ENCODE peak calls at places on chromosomes 16 and 17, in eight cellular contexts. I, H, D, A, V, C, R and L are unnamed samples.

GRCh38 chr17:39404542-39405378 is 3.3 kb upstream of the FBXL20 start:
- DNase-seq in R (no peak), C (peak), I (no peak), A (no peak), D (peak), H (no peak), V (no peak), L (no peak)

GRCh38 chr17:76538941-76539340 is 903 bp upstream of the PRCD start:
- DNase-seq in R (no peak), H (no peak), I (no peak), V (no peak), C (no peak), D (peak), A (no peak), L (no peak)

GRCh38 chr16:88815901-88816589 is 4.3 kb upstream of the APRT start:
- DNase-seq in I (no peak), D (no peak), V (peak), C (peak), A (no peak), R (peak), H (no peak), L (peak)

GRCh38 chr17:48542956-48543853 is 1.7 kb downstream of the HOXB2 start:
- DNase-seq in I (no peak), R (peak), D (peak), C (peak), V (peak), H (peak), A (no peak), L (peak)

GRCh38 chr17:75060434-75061054 is 13.5 kb downstream of the KCTD2 start:
- DNase-seq in R (no peak), D (no peak), I (no peak), A (no peak), C (no peak), H (no peak), V (no peak), L (no peak)

GRCh38 chr16:71929048-71929447 is 33.7 kb downstream of the IST1 start:
- DNase-seq in R (no peak), I (no peak), C (no peak), V (no peak), H (peak), D (no peak), A (no peak), L (no peak)

GRCh38 chr17:76467366-76467765 is at the start of gene AANAT:
- DNase-seq in V (no peak), R (no peak), C (no peak), D (no peak), A (no peak), I (no peak), H (no peak), L (peak)

GRCh38 chr17:72358465-72358864 is 237.6 kb downstream of the SOX9 start:
- DNase-seq in H (no peak), I (no peak), R (no peak), C (no peak), V (no peak), D (no peak), A (no peak), L (no peak)

GRCh38 chr17:32152130-32152529 is 9.8 kb downstream of the RHOT1 start:
- DNase-seq in D (no peak), R (no peak), A (no peak), H (no peak), C (no peak), I (no peak), V (no peak), L (no peak)

GRCh38 chr17:34306466-34306865 is 12.8 kb upstream of the CCL8 start:
- DNase-seq in R (peak), V (peak), I (no peak), A (no peak), C (no peak), D (peak), H (peak), L (no peak)

GRCh38 chr17:3935140-3935542 is 18.9 kb upstream of the P2RX1 start:
- DNase-seq in C (peak), R (peak), D (no peak), I (peak), H (peak), A (no peak), V (peak), L (peak)

GRCh38 chr17:82497483-82498405 is 21.8 kb upstream of the FOXK2 start:
- DNase-seq in V (peak), A (no peak), R (no peak), H (no peak), C (peak), I (no peak), D (peak), L (peak)

GRCh38 chr17:41392278-41392677 is 5.1 kb downstream of the KRT31 start:
- DNase-seq in I (no peak), D (no peak), A (no peak), R (no peak), V (peak), H (no peak), C (no peak), L (no peak)

DNA sequence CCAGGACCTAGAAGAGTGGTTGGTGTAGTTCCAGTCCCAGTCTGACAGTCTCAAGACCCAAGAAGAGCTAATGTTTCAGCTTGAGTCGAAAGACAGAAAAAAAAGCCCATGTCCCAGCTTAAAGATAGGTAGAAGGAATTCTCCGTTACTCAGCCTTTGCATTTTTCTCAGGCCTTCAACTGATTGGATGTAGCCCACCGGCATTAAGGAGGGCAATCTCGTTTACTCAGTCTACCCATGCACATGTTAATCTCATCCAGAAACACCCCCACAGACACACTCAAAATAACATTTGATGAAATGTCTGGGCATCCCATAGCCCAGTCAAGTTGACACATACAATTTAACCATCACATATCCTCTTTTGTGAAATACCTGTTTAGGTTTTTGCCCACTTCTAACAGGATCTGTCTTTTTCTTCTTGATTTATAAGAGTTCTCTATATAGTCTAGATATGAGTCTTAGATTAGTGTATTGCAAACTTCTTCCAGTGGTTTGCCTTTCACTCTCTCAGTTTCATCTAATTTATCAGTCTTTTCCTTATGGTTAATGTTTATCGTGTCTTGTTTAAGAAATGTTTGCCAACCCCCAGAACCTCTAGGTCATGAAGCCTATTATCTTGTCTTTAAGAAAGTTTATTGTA is 7.6 kb upstream of the NUP93 start:
- DNase-seq in R (no peak), H (no peak), V (no peak), A (peak), D (no peak), I (no peak), C (no peak), L (no peak)
- TF ChIP-seq CTCF in R (no peak), H (no peak), V (no peak), A (no peak), D (no peak), I (no peak), C (no peak), L (no peak)

GRCh38 chr16:72938426-72939164 is 109.3 kb downstream of the ZFHX3 start:
- DNase-seq in R (no peak), C (no peak), V (no peak), H (peak), D (peak), A (no peak), I (no peak), L (no peak)

GRCh38 chr16:72935896-72936295 is 112.0 kb downstream of the ZFHX3 start:
- DNase-seq in R (no peak), V (no peak), H (no peak), C (no peak), A (no peak), I (no peak), D (no peak), L (no peak)

GRCh38 chr16:72937916-72938315 is 110.0 kb downstream of the ZFHX3 start:
- DNase-seq in H (no peak), D (no peak), C (no peak), V (no peak), I (no peak), A (no peak), R (no peak), L (no peak)

GRCh38 chr16:72936408-72936807 is 111.5 kb downstream of the ZFHX3 start:
- DNase-seq in H (no peak), D (no peak), I (no peak), V (no peak), R (no peak), A (no peak), C (no peak), L (no peak)

DNA sequence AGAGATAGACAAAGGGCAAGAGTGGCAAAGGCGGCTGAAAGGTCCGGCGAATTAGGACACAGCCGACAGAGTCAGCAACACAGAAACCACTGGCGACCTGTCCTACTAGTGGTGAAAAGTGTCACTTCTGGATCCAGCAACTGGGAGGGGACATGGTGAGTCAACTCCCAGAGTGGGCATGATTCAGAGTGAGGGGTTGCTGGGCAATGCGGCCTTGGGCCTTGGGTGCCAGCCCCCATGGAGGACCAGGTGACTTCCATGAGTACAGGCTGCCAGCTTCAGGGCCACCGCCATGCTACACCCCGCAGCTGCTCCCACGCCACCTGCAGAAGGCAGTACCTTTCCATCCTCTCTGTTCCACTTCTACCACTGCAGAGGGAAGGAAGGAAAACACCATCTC is 110.6 kb downstream of the ZFHX3 start:
- DNase-seq in A (no peak), D (no peak), V (peak), H (no peak), I (no peak), R (no peak), C (no peak), L (no peak)
- TF ChIP-seq CTCF in A (peak), D (no peak), V (peak), H (no peak), I (no peak), R (no peak), C (no peak), L (no peak)

DNA sequence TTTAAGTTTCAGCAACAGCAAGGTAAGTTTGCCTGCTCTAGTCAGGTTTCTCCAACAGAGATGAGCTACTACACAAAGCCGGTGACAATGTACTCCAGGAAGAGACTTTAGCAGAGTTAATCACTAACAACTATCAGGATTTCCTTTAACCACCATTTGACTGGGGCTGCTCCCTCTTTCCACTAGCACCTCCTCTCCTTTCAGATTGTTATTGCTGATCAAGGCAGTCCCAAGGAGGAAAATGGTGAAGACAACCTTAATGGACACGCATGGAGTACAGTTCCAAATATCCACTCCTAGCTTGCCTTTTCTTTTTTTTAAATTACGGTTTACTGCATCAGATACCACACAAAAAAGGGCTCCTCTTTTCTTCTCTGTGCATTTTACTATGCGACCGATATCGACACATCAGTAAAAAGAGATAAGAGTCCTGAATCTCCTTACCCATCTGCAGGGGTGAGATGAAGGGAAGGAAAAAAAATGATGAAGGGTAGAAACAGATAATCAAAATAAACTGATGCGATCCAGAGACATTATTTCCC is 30.9 kb downstream of the FAM222B start:
- DNase-seq in R (peak), H (no peak), V (peak), A (no peak), I (no peak), D (no peak), C (no peak), L (no peak)
- TF ChIP-seq CTCF in R (no peak), H (no peak), V (no peak), A (no peak), I (no peak), D (no peak), C (no peak), L (no peak)

GRCh38 chr17:16217002-16217635 is at the start of gene PIGL:
- DNase-seq in R (peak), D (peak), H (peak), A (peak), I (peak), C (peak), V (peak), L (peak)

GRCh38 chr17:16215965-16216316 is 607 bp upstream of the NCOR1 start:
- DNase-seq in V (no peak), R (no peak), I (no peak), H (no peak), C (no peak), A (peak), D (peak), L (no peak)

GRCh38 chr17:16215002-16215272 is 397 bp downstream of the NCOR1 start:
- DNase-seq in R (peak), D (peak), H (peak), C (peak), V (peak), A (peak), I (peak), L (peak)

GRCh38 chr17:16214190-16215001 is 938 bp downstream of the NCOR1 start:
- DNase-seq in D (no peak), H (no peak), R (no peak), A (no peak), I (no peak), V (no peak), C (no peak), L (no peak)

GRCh38 chr17:16215273-16215964 is at the start of gene NCOR1:
- DNase-seq in R (peak), C (peak), A (peak), H (peak), V (peak), D (peak), I (peak), L (peak)
- TF ChIP-seq CTCF in R (peak), C (no peak), A (peak), H (peak), V (peak), D (no peak), I (peak), L (no peak)

DNA sequence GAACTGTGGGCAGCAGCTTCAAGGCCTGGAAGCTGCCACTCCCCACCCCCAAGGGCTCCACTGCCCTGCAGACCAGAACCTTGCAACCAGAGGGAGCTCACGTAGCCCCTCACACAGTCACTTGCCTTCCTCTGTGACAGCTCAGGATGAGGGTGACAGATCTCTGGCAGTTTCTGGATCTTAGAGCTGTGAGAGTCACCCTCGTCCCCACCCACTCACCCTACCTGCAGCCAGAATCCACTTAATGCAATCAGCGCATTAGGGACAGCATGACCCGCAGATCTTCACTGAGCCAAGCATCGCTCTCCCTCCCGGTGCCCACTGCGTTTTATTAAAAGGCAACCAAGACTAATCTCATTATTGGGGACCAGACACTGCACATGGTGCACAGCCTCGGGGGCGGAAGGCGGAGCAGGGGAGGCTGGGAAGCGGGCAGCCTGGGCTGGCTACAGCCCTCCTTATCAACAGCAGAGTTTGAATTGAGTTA is 3.5 kb downstream of the CYB561 start:
- DNase-seq in D (no peak), C (no peak), R (peak), H (no peak), I (no peak), V (peak), A (no peak), L (peak)
- TF ChIP-seq CTCF in D (no peak), C (no peak), R (peak), H (peak), I (no peak), V (peak), A (peak), L (no peak)

DNA sequence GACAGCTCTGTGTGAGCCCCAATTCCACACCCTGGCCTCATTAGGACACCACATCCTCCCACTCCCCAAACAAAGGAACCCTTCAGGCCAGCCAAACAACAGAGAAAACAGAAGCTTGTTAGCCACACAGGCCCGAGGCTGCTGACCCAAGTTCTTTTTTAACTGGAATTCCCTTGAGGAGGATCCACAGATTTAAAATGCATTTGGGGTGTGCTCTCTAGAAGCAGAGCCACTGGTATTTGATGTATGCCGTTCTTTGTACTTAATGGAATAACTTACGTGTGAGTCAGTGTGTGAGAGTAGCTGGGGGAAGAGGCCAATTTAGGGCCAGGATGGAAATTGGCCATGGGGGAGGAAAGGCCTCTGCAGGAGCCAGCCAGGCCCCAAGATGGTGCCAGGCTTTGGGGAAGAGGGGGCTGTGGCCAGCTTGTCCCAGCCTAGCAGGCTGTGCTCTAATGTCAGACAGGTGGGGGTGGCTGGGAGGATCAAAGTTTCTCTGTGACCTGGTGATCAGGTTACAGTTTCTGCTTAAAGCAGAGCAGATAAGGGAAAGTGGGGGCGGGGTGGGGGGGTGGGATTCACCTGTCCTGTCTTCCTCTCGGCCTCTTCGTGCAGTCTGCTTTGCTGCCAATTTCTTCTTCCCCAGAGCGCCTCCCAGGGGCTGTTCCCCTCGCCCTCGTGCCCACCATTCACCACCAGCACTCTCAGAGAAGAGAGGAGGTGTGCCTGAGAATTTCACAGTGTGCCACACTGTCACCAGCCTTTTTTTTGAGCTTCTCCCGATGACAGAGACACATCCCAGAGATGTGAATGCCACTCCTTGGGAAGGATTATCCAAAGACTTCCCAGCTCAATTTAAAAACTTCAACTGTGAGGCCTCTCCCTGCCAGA is 50.8 kb downstream of the TOM1L2 start:
- DNase-seq in A (no peak), V (peak), H (peak), C (no peak), I (no peak), D (peak), R (no peak), L (no peak)
- TF ChIP-seq CTCF in A (no peak), V (peak), H (no peak), C (no peak), I (no peak), D (no peak), R (no peak), L (no peak)

DNA sequence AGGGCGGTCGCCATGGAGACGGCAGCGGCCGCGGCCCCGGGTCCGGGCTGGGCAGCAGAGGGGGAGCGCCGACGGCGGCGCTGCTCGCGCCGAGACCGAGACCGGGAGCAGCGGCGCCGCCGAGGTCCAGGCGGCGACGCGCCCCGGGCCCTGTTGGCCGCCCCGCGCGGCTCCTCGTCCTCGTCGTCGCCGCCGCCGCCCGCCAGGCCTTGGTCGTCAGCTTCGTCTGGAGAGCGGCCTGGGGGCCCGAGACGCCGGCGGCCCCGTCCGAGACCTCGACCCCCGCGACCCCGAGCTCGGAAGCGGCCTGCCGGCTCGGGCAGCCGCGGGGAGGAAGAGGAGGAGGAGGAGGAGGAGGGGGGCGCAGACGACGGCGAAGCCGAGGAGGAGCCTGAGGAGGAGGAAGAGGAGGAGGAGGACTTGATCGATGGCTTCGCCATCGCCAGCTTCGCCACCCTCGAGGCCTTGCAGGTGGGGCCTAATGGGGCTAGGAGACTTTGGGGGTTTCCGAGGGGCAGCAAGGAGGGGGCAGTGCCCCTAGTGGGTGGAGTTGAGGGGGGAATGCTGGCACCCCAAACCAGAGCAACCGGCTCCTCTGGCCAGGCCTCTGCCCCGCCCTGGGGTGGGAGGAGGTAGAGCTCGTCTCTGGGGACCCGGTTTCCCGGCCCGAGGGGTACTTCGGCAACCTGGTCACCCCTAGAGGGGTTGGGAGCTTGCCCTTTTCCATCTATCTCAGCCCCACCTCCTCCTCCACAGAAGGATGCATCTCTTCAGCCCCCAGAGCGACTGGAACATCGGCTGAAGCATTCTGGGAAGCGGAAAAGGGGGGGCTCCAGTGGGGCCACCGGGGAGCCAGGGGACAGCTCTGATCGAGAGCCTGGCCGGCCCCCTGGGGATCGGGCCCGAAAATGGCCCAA is 1.5 kb downstream of the FBRS start:
- DNase-seq in A (no peak), C (peak), H (no peak), I (peak), V (peak), R (peak), D (no peak), L (peak)
- TF ChIP-seq CTCF in A (no peak), C (no peak), H (no peak), I (no peak), V (no peak), R (peak), D (no peak), L (peak)

GRCh38 chr17:42830971-42831370 is 2.2 kb upstream of the PSME3 start:
- DNase-seq in V (no peak), H (no peak), A (no peak), D (no peak), C (no peak), I (no peak), R (no peak), L (no peak)

GRCh38 chr17:42832934-42833770 is at the start of gene PSME3:
- DNase-seq in H (peak), I (peak), V (peak), C (peak), A (peak), R (peak), D (peak), L (peak)

GRCh38 chr17:42835732-42836131 is 2.5 kb downstream of the PSME3 start:
- DNase-seq in V (no peak), A (no peak), H (no peak), C (no peak), R (no peak), D (no peak), I (no peak), L (no peak)

GRCh38 chr17:42833771-42834422 is 700 bp downstream of the PSME3 start:
- DNase-seq in R (no peak), V (no peak), C (no peak), D (no peak), I (no peak), H (no peak), A (no peak), L (peak)

GRCh38 chr17:42832213-42832933 is 824 bp upstream of the PSME3 start:
- DNase-seq in D (no peak), V (no peak), R (peak), C (no peak), A (no peak), I (no peak), H (no peak), L (no peak)
- TF ChIP-seq CTCF in D (no peak), V (no peak), R (no peak), C (no peak), A (no peak), I (no peak), H (no peak), L (no peak)